ENCODE peak calls at places on chromosomes 11 and 22, in four cellular contexts. O, K, B and R are unnamed samples.

GRCh38 chr11:71080239-71081097 is 171.9 kb downstream of the SHANK2 start:
- DNase-seq in B (peak), O (peak), K (peak), R (peak)

GRCh38 chr22:50739894-50740293 is 1.9 kb downstream of the ACR start:
- DNase-seq in K (no peak), O (no peak), B (no peak), R (no peak)

GRCh38 chr11:44377914-44378321 is 68.0 kb upstream of the ALX4 start:
- DNase-seq in K (no peak), B (no peak), O (no peak), R (peak)

GRCh38 chr11:72224587-72225410 is at the start of gene INPPL1:
- DNase-seq in K (no peak), B (peak), O (peak), R (peak)

GRCh38 chr11:130827697-130828377 is 88.4 kb downstream of the SNX19 start:
- DNase-seq in O (peak), K (no peak), B (peak), R (peak)

GRCh38 chr11:76232026-76232665 is 25.8 kb upstream of the WNT11 start:
- DNase-seq in O (peak), B (no peak), K (no peak), R (peak)

GRCh38 chr11:69253028-69253427 is 40.9 kb upstream of the MYEOV start:
- DNase-seq in K (no peak), B (no peak), O (peak), R (no peak)

GRCh38 chr22:48185656-48186055 is 1423.2 kb downstream of the TBC1D22A start:
- DNase-seq in K (no peak), O (no peak), B (no peak), R (no peak)

GRCh38 chr11:69297225-69297925 is 3.4 kb downstream of the MYEOV start:
- DNase-seq in O (peak), B (peak), K (peak), R (peak)

GRCh38 chr11:122375687-122376399 is 259.8 kb upstream of the BLID start:
- DNase-seq in B (no peak), K (no peak), O (no peak), R (no peak)

GRCh38 chr22:31905356-31905755 is 39.0 kb upstream of the YWHAH start:
- DNase-seq in K (no peak), O (no peak), B (no peak), R (no peak)

GRCh38 chr22:25111579-25112517 is 87.8 kb upstream of the CRYBB3 start:
- DNase-seq in O (no peak), K (no peak), B (no peak), R (peak)

GRCh38 chr11:77091146-77091940 is 11.3 kb upstream of the OMP start:
- DNase-seq in K (no peak), O (peak), B (peak), R (peak)

GRCh38 chr11:1936072-1936780 is 10.9 kb upstream of the MRPL23 start:
- DNase-seq in B (no peak), O (no peak), K (no peak), R (no peak)

GRCh38 chr22:32880531-32880905 is 79.0 kb downstream of the TIMP3 start:
- DNase-seq in B (no peak), O (no peak), K (no peak), R (no peak)

GRCh38 chr22:17969732-17970131 is 54.6 kb downstream of the MICAL3 start:
- DNase-seq in O (peak), K (peak), B (no peak), R (no peak)

GRCh38 chr11:6742260-6742659 is 29.5 kb downstream of the OR2AG2 start:
- DNase-seq in K (no peak), O (no peak), B (no peak), R (no peak)

GRCh38 chr11:46361283-46362145 is 14.3 kb downstream of the DGKZ start:
- DNase-seq in K (no peak), B (no peak), O (peak), R (peak)

GRCh38 chr11:73784734-73785133 is 2.9 kb upstream of the MRPL48 start:
- DNase-seq in K (no peak), O (no peak), B (no peak), R (no peak)

GRCh38 chr11:77020751-77021150 is 13.4 kb upstream of the B3GNT6 start:
- DNase-seq in B (no peak), K (no peak), O (no peak), R (no peak)

GRCh38 chr22:21876486-21877176 is 9.2 kb upstream of the MAPK1 start:
- DNase-seq in O (peak), B (no peak), K (peak), R (peak)